ENCODE peak calls at places on chromosomes 4 and X, in nine cellular contexts. X, Z, P, E, J, U, M, T and W are unnamed samples.

GRCh38 chrX:47585273-47585672 is 3.0 kb downstream of the TIMP1 start:
- DNase-seq in X (no peak), Z (no peak), P (no peak), E (no peak), J (no peak), U (no peak), M (no peak), T (no peak), W (no peak)

GRCh38 chr4:155679343-155679742 is 12.7 kb downstream of the GUCY1A1 start:
- DNase-seq in X (no peak), Z (peak; percentile 36), P (no peak), E (no peak), J (peak; percentile 20), U (peak; percentile 29), M (no peak), T (no peak), W (no peak)

GRCh38 chr4:185921583-185922555 is 109.9 kb upstream of the SORBS2 start:
- DNase-seq in X (no peak), Z (no peak), P (no peak), E (no peak), J (no peak), U (peak; percentile 63), M (no peak), T (no peak), W (no peak)

GRCh38 chr4:152536545-152537182 is 772 bp upstream of the FBXW7 start:
- DNase-seq in X (peak; percentile 60), Z (peak; percentile 38), P (peak; percentile 33), E (peak; percentile 58), J (peak; percentile 43), U (peak; percentile 42), M (no peak), T (peak; percentile 50), W (peak; percentile 60)

GRCh38 chrX:13084611-13085010 is 40.2 kb upstream of the FAM9C start:
- DNase-seq in X (no peak), Z (no peak), P (no peak), E (no peak), J (no peak), U (no peak), M (no peak), T (no peak), W (no peak)

GRCh38 chr4:150253416-150253815 is 175.2 kb downstream of the DCLK2 start:
- DNase-seq in X (no peak), Z (no peak), P (no peak), E (no peak), J (no peak), U (no peak), M (no peak), T (no peak), W (no peak)

GRCh38 chr4:1047106-1047975 is 35.9 kb downstream of the FGFRL1 start:
- DNase-seq in X (no peak), Z (peak; percentile 24), P (no peak), E (no peak), J (no peak), U (no peak), M (peak; percentile 38), T (no peak), W (no peak)

GRCh38 chr4:16045687-16046086 is 38.1 kb downstream of the PROM1 start:
- DNase-seq in X (no peak), Z (no peak), P (no peak), E (no peak), J (no peak), U (no peak), M (no peak), T (no peak), W (no peak)

GRCh38 chr4:75289843-75290616 is 224.2 kb downstream of the RCHY1 start:
- DNase-seq in X (peak; percentile 78), Z (no peak), P (no peak), E (no peak), J (no peak), U (peak; percentile 9), M (no peak), T (peak; percentile 20), W (peak; percentile 41)

GRCh38 chr4:142284402-142285221 is 561.5 kb downstream of the INPP4B start:
- DNase-seq in X (no peak), Z (no peak), P (no peak), E (no peak), J (no peak), U (no peak), M (no peak), T (no peak), W (no peak)

GRCh38 chr4:98663226-98664006 is 5.0 kb upstream of the TSPAN5 start:
- DNase-seq in X (peak; percentile 89), Z (peak; percentile 32), P (no peak), E (peak; percentile 40), J (no peak), U (no peak), M (no peak), T (no peak), W (no peak)

GRCh38 chr4:106365613-106366012 is 3.0 kb downstream of the GIMD1 start:
- DNase-seq in X (no peak), Z (no peak), P (no peak), E (no peak), J (no peak), U (peak; percentile 83), M (no peak), T (peak; percentile 89), W (peak; percentile 56)

GRCh38 chrX:7746861-7747260 is 96.1 kb upstream of the VCX start:
- DNase-seq in X (no peak), Z (no peak), P (no peak), E (no peak), J (no peak), U (peak; percentile 49), M (no peak), T (no peak), W (no peak)

GRCh38 chrX:19630776-19631707 is 115.7 kb upstream of the MAP3K15 start:
- DNase-seq in X (no peak), Z (no peak), P (no peak), E (no peak), J (no peak), U (no peak), M (no peak), T (no peak), W (no peak)

GRCh38 chrX:19628006-19628575 is 112.8 kb upstream of the MAP3K15 start:
- DNase-seq in X (no peak), Z (no peak), P (no peak), E (no peak), J (no peak), U (no peak), M (no peak), T (no peak), W (no peak)

GRCh38 chrX:19627533-19627932 is 112.2 kb upstream of the MAP3K15 start:
- DNase-seq in X (no peak), Z (no peak), P (no peak), E (peak; percentile 2), J (no peak), U (no peak), M (no peak), T (no peak), W (no peak)

GRCh38 chrX:19630228-19630627 is 114.9 kb upstream of the MAP3K15 start:
- DNase-seq in X (no peak), Z (no peak), P (no peak), E (no peak), J (no peak), U (no peak), M (no peak), T (no peak), W (no peak)

GRCh38 chrX:19629541-19629940 is 114.2 kb upstream of the MAP3K15 start:
- DNase-seq in X (no peak), Z (no peak), P (no peak), E (no peak), J (no peak), U (no peak), M (no peak), T (no peak), W (no peak)
- H3K4me3 ChIP-seq in X (no peak overlapping the region), Z (no peak overlapping the region), P (no peak overlapping the region), E (no peak overlapping the region), J (no peak overlapping the region), U (no peak overlapping the region), M (no peak overlapping the region), T (no peak overlapping the region), W (no peak overlapping the region)

DNA sequence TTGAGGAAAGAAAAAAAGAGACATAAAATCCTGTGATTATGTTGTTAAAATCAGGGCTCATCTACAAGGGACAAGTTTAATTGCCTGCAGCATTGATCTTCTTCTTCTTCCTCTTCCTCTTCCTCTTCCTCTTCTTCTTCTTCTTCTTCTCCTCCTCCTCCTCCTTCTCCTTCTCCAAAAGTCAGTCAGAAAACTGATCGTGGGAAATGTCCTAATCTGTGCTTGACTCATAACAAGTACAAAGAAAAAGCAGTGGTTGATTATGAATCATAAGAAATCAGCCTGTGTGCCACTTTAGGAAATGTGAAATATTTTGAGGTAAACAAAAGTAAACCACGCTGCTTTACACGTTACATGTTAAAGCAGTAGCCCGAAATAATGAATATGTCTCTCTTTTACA is 2.7 kb upstream of the ATP10D start:
- DNase-seq in X (no peak), Z (no peak), P (no peak), E (no peak), J (no peak), U (peak; percentile 73), M (no peak), T (no peak), W (no peak)
- H3K4me3 ChIP-seq in X (no peak overlapping the region), Z (no peak overlapping the region), P (no peak overlapping the region), E (no peak overlapping the region), J (no peak overlapping the region), U (no peak overlapping the region), M (no peak overlapping the region), T (no peak overlapping the region), W (no peak overlapping the region)

DNA sequence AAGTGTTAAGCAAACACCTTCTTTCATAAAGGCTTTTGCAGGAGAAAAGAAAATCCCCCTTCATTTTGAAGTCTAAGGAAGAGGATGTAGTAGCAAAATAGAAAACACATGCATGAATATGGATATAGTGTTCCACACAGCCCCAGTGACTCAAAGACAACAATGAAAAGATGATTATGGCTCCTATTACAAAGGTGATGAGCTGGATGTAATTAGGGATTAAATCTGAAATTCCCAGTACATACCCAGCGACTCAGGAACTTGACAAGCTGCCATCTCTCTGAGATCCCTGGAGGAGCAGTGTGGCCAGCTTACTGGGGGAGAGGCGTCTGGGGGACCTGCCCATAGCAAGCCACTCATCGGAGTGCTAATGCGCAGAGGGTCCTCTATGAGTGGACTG is 42.8 kb upstream of the MGST2 start:
- DNase-seq in X (no peak), Z (no peak), P (no peak), E (no peak), J (no peak), U (no peak), M (no peak), T (no peak), W (no peak)
- H3K4me3 ChIP-seq in X (no peak overlapping the region), Z (no peak overlapping the region), P (no peak overlapping the region), E (no peak overlapping the region), J (no peak overlapping the region), U (no peak overlapping the region), M (no peak overlapping the region), T (no peak overlapping the region), W (no peak overlapping the region)

GRCh38 chrX:2583194-2584162 is 82.7 kb upstream of the DHRSX start:
- DNase-seq in X (no peak), Z (no peak), P (no peak), E (no peak), J (no peak), U (no peak), M (no peak), T (no peak), W (no peak)
- H3K4me3 ChIP-seq in X (no peak overlapping the region), Z (no peak overlapping the region), P (no peak overlapping the region), E (no peak overlapping the region), J (no peak overlapping the region), U (no peak overlapping the region), M (no peak overlapping the region), T (no peak overlapping the region), W (peak overlapping the region; percentile 31)